ENCODE peak calls at places on chromosomes 5 and 9, in seven cellular contexts. F is amniotic stem cell; M is HS-5; Q is mesendoderm; H is mucosa of descending colon; I is activated naive CD8-positive, alpha-beta T cell treated with anti-CD3 and anti-CD28 coated beads, Interleukin-2, amount 50 U/mL, for 24 hours; Z is midbrain. T is an unnamed sample.

GRCh38 chr9:134495881-134496412 is 145.7 kb upstream of the COL5A1 start:
- DNase-seq in F (no peak), M (no peak), Q (no peak), H (no peak), I (no peak), Z (no peak), T (no peak)

GRCh38 chr9:95793924-95794828 is 81.3 kb upstream of the ERCC6L2 start:
- DNase-seq in F (peak), M (peak), Q (no peak), H (no peak), I (no peak), Z (no peak), T (no peak)

GRCh38 chr5:5954199-5954598 is 424.1 kb downstream of the MED10 start:
- DNase-seq in F (no peak), M (no peak), Q (no peak), H (no peak), I (no peak), Z (no peak), T (no peak)

GRCh38 chr9:122180633-122181032 is 20.9 kb downstream of the MORN5 start:
- DNase-seq in F (no peak), M (peak), Q (no peak), H (no peak), I (no peak), Z (no peak), T (no peak)

GRCh38 chr5:148387325-148387724 is 3.6 kb downstream of the FBXO38 start:
- DNase-seq in F (no peak), M (peak), Q (no peak), H (no peak), I (no peak), Z (no peak), T (no peak)

GRCh38 chr5:151174612-151175101 is 17.1 kb upstream of the ANXA6 start:
- DNase-seq in F (no peak), M (no peak), Q (peak), H (no peak), I (no peak), Z (no peak), T (no peak)

GRCh38 chr5:157761690-157762611 is 18.4 kb downstream of the LSM11 start:
- DNase-seq in F (peak), M (no peak), Q (peak), H (no peak), I (no peak), Z (peak), T (peak)

GRCh38 chr9:116288658-116289057 is 135.1 kb downstream of the PAPPA start:
- DNase-seq in F (peak), M (peak), Q (no peak), H (no peak), I (no peak), Z (no peak), T (no peak)

GRCh38 chr5:55994502-55994997 is at the start of gene IL6ST:
- DNase-seq in F (peak), M (no peak), Q (peak), H (no peak), I (no peak), Z (peak), T (peak)

T was measured in cerebellar cortex.